ENCODE peak calls at places on chromosomes 5 and 9, in ten cellular contexts. One of them, this sample, is unnamed.

GRCh38 chr5:105696440-105696839 is 1974.3 kb downstream of the EFNA5 start:
- DNase-seq in PC-3: peak
- DNase-seq in GM12878: no peak
- DNase-seq in astrocyte of the spinal cord: no peak
- DNase-seq in HEK293T: no peak
- DNase-seq in stimulated activated CD8-positive, alpha-beta memory T cell treated with anti-CD3 and anti-CD28 coated beads, Interleukin-7, amount 100 ng/mL, for 4 hours: no peak
- DNase-seq in effector memory CD4-positive, alpha-beta T cell: no peak
- DNase-seq in glutamatergic neuron: no peak
- DNase-seq in stimulated activated naive CD4-positive, alpha-beta T cell: no peak
- DNase-seq in T1000: no peak
- DNase-seq in this sample: no peak

GRCh38 chr5:113236536-113237308 is 198.1 kb downstream of the TSSK1B start:
- DNase-seq in PC-3: peak
- DNase-seq in GM12878: no peak
- DNase-seq in astrocyte of the spinal cord: no peak
- DNase-seq in HEK293T: no peak
- DNase-seq in stimulated activated CD8-positive, alpha-beta memory T cell treated with anti-CD3 and anti-CD28 coated beads, Interleukin-7, amount 100 ng/mL, for 4 hours: no peak
- DNase-seq in effector memory CD4-positive, alpha-beta T cell: no peak
- DNase-seq in glutamatergic neuron: peak
- DNase-seq in stimulated activated naive CD4-positive, alpha-beta T cell: no peak
- DNase-seq in T1000: no peak
- DNase-seq in this sample: no peak

GRCh38 chr5:82669720-82670119 is 391.6 kb upstream of the RPS23 start:
- DNase-seq in PC-3: peak
- DNase-seq in GM12878: no peak
- DNase-seq in astrocyte of the spinal cord: no peak
- DNase-seq in HEK293T: no peak
- DNase-seq in stimulated activated CD8-positive, alpha-beta memory T cell treated with anti-CD3 and anti-CD28 coated beads, Interleukin-7, amount 100 ng/mL, for 4 hours: no peak
- DNase-seq in effector memory CD4-positive, alpha-beta T cell: no peak
- DNase-seq in glutamatergic neuron: no peak
- DNase-seq in stimulated activated naive CD4-positive, alpha-beta T cell: no peak
- DNase-seq in T1000: no peak
- DNase-seq in this sample: no peak

GRCh38 chr9:109640232-109641078 is 139.5 kb upstream of the PALM2AKAP2 start:
- DNase-seq in PC-3: peak
- DNase-seq in GM12878: no peak
- DNase-seq in astrocyte of the spinal cord: peak
- DNase-seq in HEK293T: peak
- DNase-seq in stimulated activated CD8-positive, alpha-beta memory T cell treated with anti-CD3 and anti-CD28 coated beads, Interleukin-7, amount 100 ng/mL, for 4 hours: no peak
- DNase-seq in effector memory CD4-positive, alpha-beta T cell: no peak
- DNase-seq in glutamatergic neuron: peak
- DNase-seq in stimulated activated naive CD4-positive, alpha-beta T cell: no peak
- DNase-seq in T1000: peak
- DNase-seq in this sample: peak

GRCh38 chr5:136731241-136731885 is 366.0 kb upstream of the TRPC7 start:
- DNase-seq in PC-3: peak
- DNase-seq in GM12878: no peak
- DNase-seq in astrocyte of the spinal cord: peak
- DNase-seq in HEK293T: no peak
- DNase-seq in stimulated activated CD8-positive, alpha-beta memory T cell treated with anti-CD3 and anti-CD28 coated beads, Interleukin-7, amount 100 ng/mL, for 4 hours: no peak
- DNase-seq in effector memory CD4-positive, alpha-beta T cell: no peak
- DNase-seq in glutamatergic neuron: no peak
- DNase-seq in stimulated activated naive CD4-positive, alpha-beta T cell: no peak
- DNase-seq in T1000: no peak
- DNase-seq in this sample: no peak

GRCh38 chr9:116589392-116590354 is 97.4 kb upstream of the TRIM32 start:
- DNase-seq in PC-3: peak
- DNase-seq in GM12878: no peak
- DNase-seq in astrocyte of the spinal cord: peak
- DNase-seq in HEK293T: peak
- DNase-seq in stimulated activated CD8-positive, alpha-beta memory T cell treated with anti-CD3 and anti-CD28 coated beads, Interleukin-7, amount 100 ng/mL, for 4 hours: no peak
- DNase-seq in effector memory CD4-positive, alpha-beta T cell: no peak
- DNase-seq in glutamatergic neuron: no peak
- DNase-seq in stimulated activated naive CD4-positive, alpha-beta T cell: no peak
- DNase-seq in T1000: no peak
- DNase-seq in this sample: no peak

GRCh38 chr5:64509798-64510197 is 4.0 kb downstream of the RGS7BP start:
- DNase-seq in PC-3: no peak
- DNase-seq in GM12878: no peak
- DNase-seq in astrocyte of the spinal cord: no peak
- DNase-seq in HEK293T: no peak
- DNase-seq in stimulated activated CD8-positive, alpha-beta memory T cell treated with anti-CD3 and anti-CD28 coated beads, Interleukin-7, amount 100 ng/mL, for 4 hours: no peak
- DNase-seq in effector memory CD4-positive, alpha-beta T cell: no peak
- DNase-seq in glutamatergic neuron: no peak
- DNase-seq in stimulated activated naive CD4-positive, alpha-beta T cell: no peak
- DNase-seq in T1000: no peak
- DNase-seq in this sample: no peak

GRCh38 chr9:110432253-110432652 is 94.6 kb upstream of the TXNDC8 start:
- DNase-seq in PC-3: no peak
- DNase-seq in GM12878: no peak
- DNase-seq in astrocyte of the spinal cord: no peak
- DNase-seq in HEK293T: no peak
- DNase-seq in stimulated activated CD8-positive, alpha-beta memory T cell treated with anti-CD3 and anti-CD28 coated beads, Interleukin-7, amount 100 ng/mL, for 4 hours: no peak
- DNase-seq in effector memory CD4-positive, alpha-beta T cell: no peak
- DNase-seq in glutamatergic neuron: no peak
- DNase-seq in stimulated activated naive CD4-positive, alpha-beta T cell: no peak
- DNase-seq in T1000: no peak
- DNase-seq in this sample: no peak

GRCh38 chr9:137759649-137760321 is 117.8 kb upstream of the CACNA1B start:
- DNase-seq in PC-3: no peak
- DNase-seq in GM12878: no peak
- DNase-seq in astrocyte of the spinal cord: no peak
- DNase-seq in HEK293T: no peak
- DNase-seq in stimulated activated CD8-positive, alpha-beta memory T cell treated with anti-CD3 and anti-CD28 coated beads, Interleukin-7, amount 100 ng/mL, for 4 hours: no peak
- DNase-seq in effector memory CD4-positive, alpha-beta T cell: no peak
- DNase-seq in glutamatergic neuron: peak
- DNase-seq in stimulated activated naive CD4-positive, alpha-beta T cell: no peak
- DNase-seq in T1000: no peak
- DNase-seq in this sample: no peak

GRCh38 chr5:132753135-132753987 is 6.1 kb downstream of the CCNI2 start:
- DNase-seq in PC-3: no peak
- DNase-seq in GM12878: no peak
- DNase-seq in astrocyte of the spinal cord: no peak
- DNase-seq in HEK293T: peak
- DNase-seq in stimulated activated CD8-positive, alpha-beta memory T cell treated with anti-CD3 and anti-CD28 coated beads, Interleukin-7, amount 100 ng/mL, for 4 hours: no peak
- DNase-seq in effector memory CD4-positive, alpha-beta T cell: no peak
- DNase-seq in glutamatergic neuron: no peak
- DNase-seq in stimulated activated naive CD4-positive, alpha-beta T cell: no peak
- DNase-seq in T1000: no peak
- DNase-seq in this sample: no peak

GRCh38 chr5:158080112-158080511 is 221.2 kb upstream of the CLINT1 start:
- DNase-seq in PC-3: no peak
- DNase-seq in GM12878: no peak
- DNase-seq in astrocyte of the spinal cord: no peak
- DNase-seq in HEK293T: no peak
- DNase-seq in stimulated activated CD8-positive, alpha-beta memory T cell treated with anti-CD3 and anti-CD28 coated beads, Interleukin-7, amount 100 ng/mL, for 4 hours: no peak
- DNase-seq in effector memory CD4-positive, alpha-beta T cell: no peak
- DNase-seq in glutamatergic neuron: no peak
- DNase-seq in stimulated activated naive CD4-positive, alpha-beta T cell: no peak
- DNase-seq in T1000: no peak
- DNase-seq in this sample: no peak

GRCh38 chr9:1918642-1919041 is 96.5 kb upstream of the SMARCA2 start:
- DNase-seq in PC-3: no peak
- DNase-seq in GM12878: no peak
- DNase-seq in astrocyte of the spinal cord: no peak
- DNase-seq in HEK293T: no peak
- DNase-seq in stimulated activated CD8-positive, alpha-beta memory T cell treated with anti-CD3 and anti-CD28 coated beads, Interleukin-7, amount 100 ng/mL, for 4 hours: no peak
- DNase-seq in effector memory CD4-positive, alpha-beta T cell: no peak
- DNase-seq in glutamatergic neuron: no peak
- DNase-seq in stimulated activated naive CD4-positive, alpha-beta T cell: no peak
- DNase-seq in T1000: no peak
- DNase-seq in this sample: no peak

GRCh38 chr5:150496534-150496933 is 11.4 kb upstream of the NDST1 start:
- DNase-seq in PC-3: no peak
- DNase-seq in GM12878: no peak
- DNase-seq in astrocyte of the spinal cord: no peak
- DNase-seq in HEK293T: no peak
- DNase-seq in stimulated activated CD8-positive, alpha-beta memory T cell treated with anti-CD3 and anti-CD28 coated beads, Interleukin-7, amount 100 ng/mL, for 4 hours: no peak
- DNase-seq in effector memory CD4-positive, alpha-beta T cell: no peak
- DNase-seq in glutamatergic neuron: no peak
- DNase-seq in stimulated activated naive CD4-positive, alpha-beta T cell: no peak
- DNase-seq in T1000: no peak
- DNase-seq in this sample: no peak

GRCh38 chr9:124859803-124860581 is 1.8 kb downstream of the RPL35 start:
- DNase-seq in PC-3: no peak
- DNase-seq in GM12878: no peak
- DNase-seq in astrocyte of the spinal cord: no peak
- DNase-seq in HEK293T: no peak
- DNase-seq in stimulated activated CD8-positive, alpha-beta memory T cell treated with anti-CD3 and anti-CD28 coated beads, Interleukin-7, amount 100 ng/mL, for 4 hours: no peak
- DNase-seq in effector memory CD4-positive, alpha-beta T cell: no peak
- DNase-seq in glutamatergic neuron: no peak
- DNase-seq in stimulated activated naive CD4-positive, alpha-beta T cell: no peak
- DNase-seq in T1000: no peak
- DNase-seq in this sample: no peak

GRCh38 chr9:18542837-18543405 is 69.0 kb downstream of the ADAMTSL1 start:
- DNase-seq in PC-3: peak
- DNase-seq in GM12878: no peak
- DNase-seq in astrocyte of the spinal cord: peak
- DNase-seq in HEK293T: no peak
- DNase-seq in stimulated activated CD8-positive, alpha-beta memory T cell treated with anti-CD3 and anti-CD28 coated beads, Interleukin-7, amount 100 ng/mL, for 4 hours: no peak
- DNase-seq in effector memory CD4-positive, alpha-beta T cell: no peak
- DNase-seq in glutamatergic neuron: no peak
- DNase-seq in stimulated activated naive CD4-positive, alpha-beta T cell: no peak
- DNase-seq in T1000: no peak
- DNase-seq in this sample: no peak

GRCh38 chr5:54229041-54229780 is 81.2 kb downstream of the ARL15 start:
- DNase-seq in PC-3: peak
- DNase-seq in GM12878: no peak
- DNase-seq in astrocyte of the spinal cord: peak
- DNase-seq in HEK293T: peak
- DNase-seq in stimulated activated CD8-positive, alpha-beta memory T cell treated with anti-CD3 and anti-CD28 coated beads, Interleukin-7, amount 100 ng/mL, for 4 hours: peak
- DNase-seq in effector memory CD4-positive, alpha-beta T cell: peak
- DNase-seq in glutamatergic neuron: peak
- DNase-seq in stimulated activated naive CD4-positive, alpha-beta T cell: peak
- DNase-seq in T1000: peak
- DNase-seq in this sample: peak

GRCh38 chr9:130701059-130702022 is 7.8 kb downstream of the EXOSC2 start:
- DNase-seq in PC-3: peak
- DNase-seq in GM12878: no peak
- DNase-seq in astrocyte of the spinal cord: peak
- DNase-seq in HEK293T: peak
- DNase-seq in stimulated activated CD8-positive, alpha-beta memory T cell treated with anti-CD3 and anti-CD28 coated beads, Interleukin-7, amount 100 ng/mL, for 4 hours: peak
- DNase-seq in effector memory CD4-positive, alpha-beta T cell: peak
- DNase-seq in glutamatergic neuron: peak
- DNase-seq in stimulated activated naive CD4-positive, alpha-beta T cell: peak
- DNase-seq in T1000: peak
- DNase-seq in this sample: no peak

GRCh38 chr9:106799146-106799545 is 63.8 kb upstream of the ZNF462 start:
- DNase-seq in PC-3: peak
- DNase-seq in GM12878: no peak
- DNase-seq in astrocyte of the spinal cord: peak
- DNase-seq in HEK293T: no peak
- DNase-seq in stimulated activated CD8-positive, alpha-beta memory T cell treated with anti-CD3 and anti-CD28 coated beads, Interleukin-7, amount 100 ng/mL, for 4 hours: no peak
- DNase-seq in effector memory CD4-positive, alpha-beta T cell: no peak
- DNase-seq in glutamatergic neuron: no peak
- DNase-seq in stimulated activated naive CD4-positive, alpha-beta T cell: no peak
- DNase-seq in T1000: no peak
- DNase-seq in this sample: peak

GRCh38 chr5:149227168-149227826 is 44.4 kb upstream of the AFAP1L1 start:
- DNase-seq in PC-3: peak
- DNase-seq in GM12878: no peak
- DNase-seq in astrocyte of the spinal cord: peak
- DNase-seq in HEK293T: no peak
- DNase-seq in stimulated activated CD8-positive, alpha-beta memory T cell treated with anti-CD3 and anti-CD28 coated beads, Interleukin-7, amount 100 ng/mL, for 4 hours: no peak
- DNase-seq in effector memory CD4-positive, alpha-beta T cell: no peak
- DNase-seq in glutamatergic neuron: no peak
- DNase-seq in stimulated activated naive CD4-positive, alpha-beta T cell: no peak
- DNase-seq in T1000: no peak
- DNase-seq in this sample: peak

GRCh38 chr5:72459089-72459661 is 48.0 kb downstream of the ZNF366 start:
- DNase-seq in PC-3: no peak
- DNase-seq in GM12878: peak
- DNase-seq in astrocyte of the spinal cord: no peak
- DNase-seq in HEK293T: no peak
- DNase-seq in stimulated activated CD8-positive, alpha-beta memory T cell treated with anti-CD3 and anti-CD28 coated beads, Interleukin-7, amount 100 ng/mL, for 4 hours: no peak
- DNase-seq in effector memory CD4-positive, alpha-beta T cell: no peak
- DNase-seq in glutamatergic neuron: no peak
- DNase-seq in stimulated activated naive CD4-positive, alpha-beta T cell: no peak
- DNase-seq in T1000: no peak
- DNase-seq in this sample: no peak